ENCODE peak calls at places on chromosome 11, in six cellular contexts. B, E, Y, Q, X and K are unnamed samples.

GRCh38 chr11:5380740-5381342 is 2.8 kb upstream of the OR51M1 start:
- DNase-seq in Q (peak; percentile 25), X (peak; percentile 56), Y (peak; percentile 78), B (peak; percentile 40), E (peak; percentile 79), K (peak; percentile 69)

GRCh38 chr11:31643831-31644230 is 134.3 kb downstream of the ELP4 start:
- DNase-seq in Q (no peak), Y (peak; percentile 42), E (peak; percentile 70), X (no peak), B (no peak), K (no peak)

GRCh38 chr11:112216591-112217105 is 9.6 kb upstream of the PTS start:
- DNase-seq in Y (no peak), X (no peak), B (no peak), E (peak; percentile 86), Q (no peak), K (no peak)

GRCh38 chr11:32527191-32527590 is 56.4 kb upstream of the EIF3M start:
- DNase-seq in B (no peak), Y (peak; percentile 39), E (no peak), Q (no peak), X (no peak), K (no peak)

GRCh38 chr11:73176145-73176891 is 34.2 kb upstream of the FCHSD2 start:
- DNase-seq in Q (no peak), Y (no peak), E (no peak), B (no peak), X (no peak), K (no peak)

GRCh38 chr11:75132080-75132479 is 18.8 kb upstream of the SLCO2B1 start:
- DNase-seq in E (no peak), Q (no peak), B (no peak), Y (no peak), X (no peak), K (no peak)

GRCh38 chr11:93849751-93850584 is 450 bp downstream of the VSTM5 start:
- DNase-seq in Q (no peak), Y (peak; percentile 52), X (no peak), E (peak; percentile 28), B (peak; percentile 79), K (peak; percentile 40)

GRCh38 chr11:79466411-79466810 is 25.6 kb upstream of the TENM4 start:
- DNase-seq in X (no peak), Q (no peak), Y (peak; percentile 50), B (no peak), E (peak; percentile 65), K (no peak)

GRCh38 chr11:70605846-70606245 is 207.5 kb downstream of the CTTN start:
- DNase-seq in E (no peak), Y (no peak), Q (no peak), X (no peak), B (no peak), K (no peak)

GRCh38 chr11:83599066-83599465 is 312.9 kb upstream of the CCDC90B start:
- DNase-seq in X (no peak), E (no peak), B (no peak), Y (no peak), Q (no peak), K (no peak)

GRCh38 chr11:12312132-12312531 is 65.2 kb upstream of the PARVA start:
- DNase-seq in B (no peak), E (no peak), X (no peak), Q (no peak), Y (no peak), K (no peak)

GRCh38 chr11:92251980-92252379 is 27.4 kb downstream of the FAT3 start:
- DNase-seq in B (no peak), Y (peak; percentile 54), Q (no peak), E (peak; percentile 26), X (no peak), K (no peak)

GRCh38 chr11:69221086-69221485 is 65.4 kb downstream of the SMIM38 start:
- DNase-seq in X (no peak), B (no peak), Y (no peak), Q (no peak), E (no peak), K (no peak)

GRCh38 chr11:33534575-33534974 is 166.1 kb downstream of the C11orf91 start:
- DNase-seq in Y (no peak), B (no peak), X (no peak), E (no peak), Q (no peak), K (no peak)

GRCh38 chr11:2314525-2315394 is 12.9 kb downstream of the TSPAN32 start:
- DNase-seq in E (peak; percentile 95), X (no peak), Y (peak; percentile 98), B (peak; percentile 58), Q (peak; percentile 75), K (no peak)

GRCh38 chr11:114059278-114059983 is at the start of gene ZBTB16:
- DNase-seq in Y (peak; percentile 94), B (peak; percentile 74), Q (no peak), X (peak; percentile 79), E (peak; percentile 95), K (peak; percentile 90)

GRCh38 chr11:60905047-60905446 is 1.3 kb downstream of the PRPF19 start:
- DNase-seq in B (no peak), Y (no peak), X (no peak), E (no peak), Q (no peak), K (no peak)

GRCh38 chr11:2774173-2775082 is 74.6 kb upstream of the KCNQ1OT1 start:
- DNase-seq in B (no peak), Y (no peak), E (no peak), Q (no peak), X (no peak), K (peak; percentile 11)

GRCh38 chr11:1234054-1234720 is 11.3 kb downstream of the MUC5B start:
- DNase-seq in B (peak; percentile 21), E (no peak), X (no peak), Y (no peak), Q (no peak), K (peak; percentile 16)

GRCh38 chr11:116122697-116123472 is 618.7 kb upstream of the CADM1 start:
- DNase-seq in Y (no peak), E (no peak), X (no peak), B (no peak), Q (no peak), K (no peak)

GRCh38 chr11:100830978-100831732 is 144.1 kb downstream of the ARHGAP42 start:
- DNase-seq in Q (no peak), E (peak; percentile 82), Y (peak; percentile 71), B (no peak), X (no peak), K (no peak)

GRCh38 chr11:67286621-67287333 is 2.3 kb upstream of the ANKRD13D start:
- DNase-seq in Y (no peak), Q (no peak), X (no peak), E (no peak), B (no peak), K (no peak)

GRCh38 chr11:65891180-65892136 is 985 bp downstream of the CCDC85B start:
- DNase-seq in B (no peak), X (no peak), Q (no peak), E (peak; percentile 37), Y (peak; percentile 52), K (no peak)

GRCh38 chr11:36498721-36499120 is 11.4 kb downstream of the TRAF6 start:
- DNase-seq in Y (no peak), Q (no peak), B (no peak), X (no peak), E (no peak), K (no peak)

DNA sequence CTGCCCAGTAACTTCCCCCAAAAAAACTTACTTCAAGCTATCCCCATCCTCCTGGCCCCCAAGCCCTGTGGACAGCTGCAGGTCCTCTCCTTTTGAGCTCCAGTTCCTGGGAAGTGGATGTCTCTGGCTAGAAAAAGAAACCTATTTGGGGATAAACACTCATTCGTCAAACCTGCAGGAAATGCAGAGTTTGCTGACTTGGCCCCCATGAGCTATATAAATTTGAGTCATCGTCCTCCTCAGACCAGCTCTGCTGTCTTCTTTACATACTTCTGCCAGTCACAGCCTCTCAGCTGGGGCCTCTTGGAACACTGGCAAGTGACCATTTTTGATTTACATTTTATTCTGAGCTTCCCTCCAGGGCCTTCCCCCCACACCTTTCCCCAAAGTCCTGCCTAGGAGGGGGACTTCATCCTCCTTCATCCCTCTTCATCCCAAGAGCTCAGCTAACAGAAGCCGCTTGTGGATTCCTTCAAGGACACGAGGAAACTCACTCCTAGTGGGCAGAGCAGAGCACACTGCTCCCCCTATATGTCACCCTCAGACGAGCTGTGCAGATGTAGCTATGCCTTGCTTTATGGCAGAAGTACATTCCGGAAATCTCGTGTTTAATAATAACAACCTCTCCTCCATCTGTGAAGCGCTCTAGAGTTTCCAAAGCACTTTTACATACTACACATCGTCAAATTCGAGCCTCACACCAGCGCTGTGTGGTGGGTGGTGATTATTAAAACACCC is 131.8 kb downstream of the FEZ1 start:
- DNase-seq in X (no peak), Y (peak; percentile 34), E (peak; percentile 24), B (no peak), Q (no peak), K (no peak)
- TF ChIP-seq CTCF in X (no peak), Y (no peak), E (no peak), B (no peak), Q (no peak), K (no peak)

DNA sequence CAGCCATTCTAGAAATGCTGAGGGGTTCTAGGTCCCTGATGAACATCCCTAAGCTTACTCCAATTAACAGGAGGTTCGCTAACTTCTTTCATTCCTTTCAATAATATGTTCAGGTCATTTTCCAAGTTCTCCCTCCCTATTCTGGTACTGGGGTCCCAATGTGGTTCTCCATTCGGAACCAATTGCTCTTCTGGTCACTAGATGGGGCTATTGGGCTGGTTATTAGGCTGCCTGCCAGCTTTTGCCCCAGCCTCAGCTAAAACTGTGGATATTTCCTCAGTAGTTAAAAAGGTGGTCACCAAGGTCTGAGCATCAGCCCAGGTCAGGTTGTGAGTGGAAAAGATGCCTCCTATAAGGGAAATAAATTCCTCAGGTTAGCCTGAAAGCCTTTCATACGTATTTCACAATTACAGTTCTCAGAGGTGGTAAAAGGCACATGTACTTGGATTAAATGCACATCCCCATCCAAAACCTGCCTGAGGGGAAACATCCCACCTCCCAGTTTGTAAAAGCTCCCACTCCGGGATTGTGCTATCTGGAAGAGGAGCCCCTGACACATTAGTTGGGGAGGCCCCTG is 161.1 kb upstream of the CCDC179 start:
- DNase-seq in X (peak; percentile 15), Q (no peak), Y (peak; percentile 39), B (peak; percentile 39), E (peak; percentile 50), K (no peak)
- TF ChIP-seq CTCF in X (peak; percentile 85), Q (peak; percentile 46), Y (peak; percentile 68), B (no peak), E (peak; percentile 81), K (peak; percentile 74)

DNA sequence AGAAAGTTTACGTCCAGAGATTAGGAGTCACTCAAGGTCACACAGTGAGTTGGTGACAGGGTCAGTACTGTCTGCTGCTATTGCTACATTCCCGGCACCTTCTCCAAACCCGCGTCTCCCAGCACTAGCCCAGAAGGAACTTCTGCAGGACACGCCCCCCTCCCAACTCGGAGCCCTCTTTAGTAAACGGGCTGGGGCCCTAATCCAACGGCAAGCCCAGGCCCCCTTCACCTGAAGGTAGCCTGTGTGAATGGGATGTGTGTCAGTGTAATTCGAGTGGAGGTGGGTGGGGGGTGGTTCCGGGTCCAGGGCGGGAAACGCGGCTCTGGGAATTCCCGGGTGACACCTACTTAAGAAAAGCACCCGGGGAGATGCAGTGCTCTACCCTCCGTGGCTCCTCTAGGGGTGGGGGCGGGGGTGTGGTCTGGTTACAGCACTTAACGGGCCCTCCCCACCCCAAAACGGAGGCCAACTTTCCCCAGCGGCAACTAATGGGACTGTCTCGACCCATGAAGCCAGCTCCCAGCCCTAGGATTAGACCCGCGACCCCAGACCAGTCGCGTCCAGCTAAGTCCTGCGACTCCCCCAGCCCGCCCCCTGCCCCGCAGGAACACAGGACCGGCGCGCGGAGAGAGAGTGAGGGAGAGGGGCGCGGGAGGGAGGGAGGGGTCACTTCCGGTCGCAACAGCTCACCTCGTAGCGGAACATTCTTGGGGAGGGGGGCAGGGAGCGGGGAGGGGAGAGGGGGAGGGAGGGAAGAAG is 468 bp downstream of the PATL1 start:
- DNase-seq in B (peak; percentile 64), X (peak; percentile 14), Y (peak; percentile 47), Q (no peak), E (peak; percentile 46), K (peak; percentile 71)
- TF ChIP-seq CTCF in B (no peak), X (peak; percentile 50), Y (no peak), Q (peak; percentile 21), E (peak; percentile 6), K (peak; percentile 46)

GRCh38 chr11:63613517-63614135 is 607 bp downstream of the PLAAT3 start:
- DNase-seq in X (no peak), Y (peak; percentile 48), E (no peak), B (peak; percentile 37), Q (no peak), K (peak; percentile 75)
- TF ChIP-seq CTCF in X (no peak), Y (no peak), E (no peak), B (no peak), Q (no peak), K (no peak)